ENCODE peak calls at places on chromosomes 13 and 19, in six cellular contexts. One of them, this sample, is unnamed.

GRCh38 chr19:57511484-57511883 is 11.7 kb downstream of the ZNF773 start:
- DNase-seq in germinal center: no peak
- DNase-seq in activated CD4-positive, alpha-beta T cell treated with anti-CD3 and anti-CD28 coated beads, Interleukin-2, amount 50 U/mL, for 1 hour: no peak
- DNase-seq in fibroblast of pulmonary artery: no peak
- DNase-seq in activated T-helper 1 cell treated with anti-CD3 and anti-CD28 coated beads, Interleukin-12 subunit alpha, Interleukin-12 subunit beta, Interleukin-2, Interleukin-4 antibody, amounts not matched to agents 30 ng/mL and 10 ng/mL and 1 ng/mL, durations not matched to agents 14 hours and 24 hours and 36 hours: no peak
- DNase-seq in AG04449: no peak
- DNase-seq in this sample: no peak

GRCh38 chr19:34985249-34986022 is 14.7 kb upstream of the GRAMD1A start:
- DNase-seq in activated CD4-positive, alpha-beta T cell treated with anti-CD3 and anti-CD28 coated beads, Interleukin-2, amount 50 U/mL, for 1 hour: no peak
- DNase-seq in fibroblast of pulmonary artery: peak; percentile 81
- DNase-seq in activated T-helper 1 cell treated with anti-CD3 and anti-CD28 coated beads, Interleukin-12 subunit alpha, Interleukin-12 subunit beta, Interleukin-2, Interleukin-4 antibody, amounts not matched to agents 30 ng/mL and 10 ng/mL and 1 ng/mL, durations not matched to agents 14 hours and 24 hours and 36 hours: no peak
- DNase-seq in AG04449: no peak
- DNase-seq in germinal center: no peak
- DNase-seq in this sample: no peak

GRCh38 chr13:33119022-33119735 is 103.0 kb downstream of the KL start:
- DNase-seq in activated T-helper 1 cell treated with anti-CD3 and anti-CD28 coated beads, Interleukin-12 subunit alpha, Interleukin-12 subunit beta, Interleukin-2, Interleukin-4 antibody, amounts not matched to agents 30 ng/mL and 10 ng/mL and 1 ng/mL, durations not matched to agents 14 hours and 24 hours and 36 hours: no peak
- DNase-seq in germinal center: no peak
- DNase-seq in activated CD4-positive, alpha-beta T cell treated with anti-CD3 and anti-CD28 coated beads, Interleukin-2, amount 50 U/mL, for 1 hour: no peak
- DNase-seq in fibroblast of pulmonary artery: no peak
- DNase-seq in AG04449: no peak
- DNase-seq in this sample: no peak

GRCh38 chr13:41631296-41631965 is 174.1 kb downstream of the RGCC start:
- DNase-seq in activated T-helper 1 cell treated with anti-CD3 and anti-CD28 coated beads, Interleukin-12 subunit alpha, Interleukin-12 subunit beta, Interleukin-2, Interleukin-4 antibody, amounts not matched to agents 30 ng/mL and 10 ng/mL and 1 ng/mL, durations not matched to agents 14 hours and 24 hours and 36 hours: no peak
- DNase-seq in activated CD4-positive, alpha-beta T cell treated with anti-CD3 and anti-CD28 coated beads, Interleukin-2, amount 50 U/mL, for 1 hour: no peak
- DNase-seq in germinal center: no peak
- DNase-seq in fibroblast of pulmonary artery: no peak
- DNase-seq in AG04449: no peak
- DNase-seq in this sample: peak; percentile 44

GRCh38 chr19:49436381-49437017 is 4.8 kb downstream of the SLC17A7 start:
- DNase-seq in AG04449: no peak
- DNase-seq in germinal center: peak; percentile 82
- DNase-seq in activated T-helper 1 cell treated with anti-CD3 and anti-CD28 coated beads, Interleukin-12 subunit alpha, Interleukin-12 subunit beta, Interleukin-2, Interleukin-4 antibody, amounts not matched to agents 30 ng/mL and 10 ng/mL and 1 ng/mL, durations not matched to agents 14 hours and 24 hours and 36 hours: peak; percentile 48
- DNase-seq in activated CD4-positive, alpha-beta T cell treated with anti-CD3 and anti-CD28 coated beads, Interleukin-2, amount 50 U/mL, for 1 hour: peak; percentile 54
- DNase-seq in fibroblast of pulmonary artery: no peak
- DNase-seq in this sample: no peak

GRCh38 chr19:29211562-29212416 is 1.2 kb downstream of the UQCRFS1 start:
- DNase-seq in activated T-helper 1 cell treated with anti-CD3 and anti-CD28 coated beads, Interleukin-12 subunit alpha, Interleukin-12 subunit beta, Interleukin-2, Interleukin-4 antibody, amounts not matched to agents 30 ng/mL and 10 ng/mL and 1 ng/mL, durations not matched to agents 14 hours and 24 hours and 36 hours: no peak
- DNase-seq in fibroblast of pulmonary artery: peak; percentile 27
- DNase-seq in activated CD4-positive, alpha-beta T cell treated with anti-CD3 and anti-CD28 coated beads, Interleukin-2, amount 50 U/mL, for 1 hour: no peak
- DNase-seq in germinal center: peak; percentile 10
- DNase-seq in AG04449: no peak
- DNase-seq in this sample: peak; percentile 38

GRCh38 chr13:112842343-112842856 is 126.6 kb upstream of the MCF2L start:
- DNase-seq in AG04449: no peak
- DNase-seq in fibroblast of pulmonary artery: peak; percentile 43
- DNase-seq in activated CD4-positive, alpha-beta T cell treated with anti-CD3 and anti-CD28 coated beads, Interleukin-2, amount 50 U/mL, for 1 hour: no peak
- DNase-seq in activated T-helper 1 cell treated with anti-CD3 and anti-CD28 coated beads, Interleukin-12 subunit alpha, Interleukin-12 subunit beta, Interleukin-2, Interleukin-4 antibody, amounts not matched to agents 30 ng/mL and 10 ng/mL and 1 ng/mL, durations not matched to agents 14 hours and 24 hours and 36 hours: no peak
- DNase-seq in germinal center: no peak
- DNase-seq in this sample: peak; percentile 79

GRCh38 chr19:50465986-50466771 is 10.1 kb upstream of the EMC10 start:
- DNase-seq in fibroblast of pulmonary artery: no peak
- DNase-seq in activated T-helper 1 cell treated with anti-CD3 and anti-CD28 coated beads, Interleukin-12 subunit alpha, Interleukin-12 subunit beta, Interleukin-2, Interleukin-4 antibody, amounts not matched to agents 30 ng/mL and 10 ng/mL and 1 ng/mL, durations not matched to agents 14 hours and 24 hours and 36 hours: no peak
- DNase-seq in germinal center: no peak
- DNase-seq in AG04449: no peak
- DNase-seq in activated CD4-positive, alpha-beta T cell treated with anti-CD3 and anti-CD28 coated beads, Interleukin-2, amount 50 U/mL, for 1 hour: no peak
- DNase-seq in this sample: no peak

GRCh38 chr13:94710081-94710809 is 2.1 kb downstream of the SOX21 start:
- DNase-seq in activated T-helper 1 cell treated with anti-CD3 and anti-CD28 coated beads, Interleukin-12 subunit alpha, Interleukin-12 subunit beta, Interleukin-2, Interleukin-4 antibody, amounts not matched to agents 30 ng/mL and 10 ng/mL and 1 ng/mL, durations not matched to agents 14 hours and 24 hours and 36 hours: no peak
- DNase-seq in AG04449: no peak
- DNase-seq in germinal center: no peak
- DNase-seq in activated CD4-positive, alpha-beta T cell treated with anti-CD3 and anti-CD28 coated beads, Interleukin-2, amount 50 U/mL, for 1 hour: no peak
- DNase-seq in fibroblast of pulmonary artery: no peak
- DNase-seq in this sample: no peak

GRCh38 chr13:41682001-41682400 is 224.7 kb downstream of the RGCC start:
- DNase-seq in AG04449: no peak
- DNase-seq in fibroblast of pulmonary artery: no peak
- DNase-seq in activated CD4-positive, alpha-beta T cell treated with anti-CD3 and anti-CD28 coated beads, Interleukin-2, amount 50 U/mL, for 1 hour: no peak
- DNase-seq in activated T-helper 1 cell treated with anti-CD3 and anti-CD28 coated beads, Interleukin-12 subunit alpha, Interleukin-12 subunit beta, Interleukin-2, Interleukin-4 antibody, amounts not matched to agents 30 ng/mL and 10 ng/mL and 1 ng/mL, durations not matched to agents 14 hours and 24 hours and 36 hours: no peak
- DNase-seq in germinal center: no peak
- DNase-seq in this sample: no peak

GRCh38 chr13:73937420-73937819 is 196.8 kb downstream of the KLF12 start:
- DNase-seq in activated T-helper 1 cell treated with anti-CD3 and anti-CD28 coated beads, Interleukin-12 subunit alpha, Interleukin-12 subunit beta, Interleukin-2, Interleukin-4 antibody, amounts not matched to agents 30 ng/mL and 10 ng/mL and 1 ng/mL, durations not matched to agents 14 hours and 24 hours and 36 hours: no peak
- DNase-seq in germinal center: no peak
- DNase-seq in activated CD4-positive, alpha-beta T cell treated with anti-CD3 and anti-CD28 coated beads, Interleukin-2, amount 50 U/mL, for 1 hour: no peak
- DNase-seq in AG04449: no peak
- DNase-seq in fibroblast of pulmonary artery: no peak
- DNase-seq in this sample: no peak

GRCh38 chr19:54188224-54188871 is 1.0 kb downstream of the MBOAT7 start:
- DNase-seq in germinal center: no peak
- DNase-seq in activated CD4-positive, alpha-beta T cell treated with anti-CD3 and anti-CD28 coated beads, Interleukin-2, amount 50 U/mL, for 1 hour: peak; percentile 56
- DNase-seq in fibroblast of pulmonary artery: peak; percentile 42
- DNase-seq in AG04449: no peak
- DNase-seq in activated T-helper 1 cell treated with anti-CD3 and anti-CD28 coated beads, Interleukin-12 subunit alpha, Interleukin-12 subunit beta, Interleukin-2, Interleukin-4 antibody, amounts not matched to agents 30 ng/mL and 10 ng/mL and 1 ng/mL, durations not matched to agents 14 hours and 24 hours and 36 hours: peak; percentile 39
- DNase-seq in this sample: peak; percentile 81

GRCh38 chr13:109196896-109197295 is 567.5 kb downstream of the MYO16 start:
- DNase-seq in activated CD4-positive, alpha-beta T cell treated with anti-CD3 and anti-CD28 coated beads, Interleukin-2, amount 50 U/mL, for 1 hour: no peak
- DNase-seq in germinal center: no peak
- DNase-seq in fibroblast of pulmonary artery: no peak
- DNase-seq in AG04449: no peak
- DNase-seq in activated T-helper 1 cell treated with anti-CD3 and anti-CD28 coated beads, Interleukin-12 subunit alpha, Interleukin-12 subunit beta, Interleukin-2, Interleukin-4 antibody, amounts not matched to agents 30 ng/mL and 10 ng/mL and 1 ng/mL, durations not matched to agents 14 hours and 24 hours and 36 hours: no peak
- DNase-seq in this sample: no peak

GRCh38 chr19:4598712-4599111 is 39.2 kb upstream of the SEMA6B start:
- DNase-seq in fibroblast of pulmonary artery: no peak
- DNase-seq in activated CD4-positive, alpha-beta T cell treated with anti-CD3 and anti-CD28 coated beads, Interleukin-2, amount 50 U/mL, for 1 hour: no peak
- DNase-seq in AG04449: no peak
- DNase-seq in germinal center: no peak
- DNase-seq in activated T-helper 1 cell treated with anti-CD3 and anti-CD28 coated beads, Interleukin-12 subunit alpha, Interleukin-12 subunit beta, Interleukin-2, Interleukin-4 antibody, amounts not matched to agents 30 ng/mL and 10 ng/mL and 1 ng/mL, durations not matched to agents 14 hours and 24 hours and 36 hours: no peak
- DNase-seq in this sample: no peak

GRCh38 chr19:46442808-46443450 is 14.2 kb upstream of the PNMA8C start:
- DNase-seq in germinal center: no peak
- DNase-seq in fibroblast of pulmonary artery: peak; percentile 81
- DNase-seq in AG04449: peak; percentile 14
- DNase-seq in activated CD4-positive, alpha-beta T cell treated with anti-CD3 and anti-CD28 coated beads, Interleukin-2, amount 50 U/mL, for 1 hour: no peak
- DNase-seq in activated T-helper 1 cell treated with anti-CD3 and anti-CD28 coated beads, Interleukin-12 subunit alpha, Interleukin-12 subunit beta, Interleukin-2, Interleukin-4 antibody, amounts not matched to agents 30 ng/mL and 10 ng/mL and 1 ng/mL, durations not matched to agents 14 hours and 24 hours and 36 hours: no peak
- DNase-seq in this sample: peak; percentile 75